ENCODE peak calls at places on chromosomes 7 and 10, in eight cellular contexts. V is foreskin fibroblast, C is heart left ventricle, P is ovary, I is IMR-90, D is GM23338, X is fibroblast of pulmonary artery, F is body of pancreas. L is an unnamed sample.

GRCh38 chr7:158740657-158741293 is 36.2 kb upstream of the NCAPG2 start:
- DNase-seq in V (peak; percentile 58), X (peak; percentile 98), I (peak; percentile 95), P (peak; percentile 77), F (no peak), C (peak; percentile 32), D (no peak), L (peak; percentile 54)

GRCh38 chr7:23715099-23715498 is 5.1 kb downstream of the STK31 start:
- DNase-seq in C (no peak), X (no peak), F (no peak), V (no peak), I (no peak), P (no peak), D (no peak), L (no peak)

GRCh38 chr10:97053285-97053684 is 132.5 kb downstream of the SLIT1 start:
- DNase-seq in F (no peak), P (no peak), X (no peak), V (no peak), D (no peak), I (no peak), C (no peak), L (no peak)

GRCh38 chr10:49184642-49185111 is 3.5 kb downstream of the TMEM273 start:
- DNase-seq in I (no peak), F (no peak), V (no peak), P (no peak), D (no peak), X (no peak), C (no peak), L (no peak)

GRCh38 chr7:106824458-106824857 is 40.6 kb upstream of the PIK3CG start:
- DNase-seq in F (no peak), P (no peak), X (no peak), V (peak; percentile 38), D (no peak), C (no peak), I (peak; percentile 54), L (no peak)

GRCh38 chr10:70367195-70367796 is 15.1 kb downstream of the LRRC20 start:
- DNase-seq in F (no peak), D (no peak), X (peak; percentile 22), C (no peak), I (peak; percentile 94), V (peak; percentile 77), P (no peak), L (no peak)

GRCh38 chr7:21767300-21767900 is 178.3 kb downstream of the CDCA7L start:
- DNase-seq in X (peak; percentile 83), I (peak; percentile 24), C (peak; percentile 15), D (peak; percentile 94), P (no peak), V (peak; percentile 51), F (peak; percentile 24), L (no peak)

GRCh38 chr10:96721207-96721572 is 876 bp upstream of the PIK3AP1 start:
- DNase-seq in I (no peak), C (no peak), P (no peak), F (no peak), V (no peak), D (peak; percentile 52), X (no peak), L (no peak)

DNA sequence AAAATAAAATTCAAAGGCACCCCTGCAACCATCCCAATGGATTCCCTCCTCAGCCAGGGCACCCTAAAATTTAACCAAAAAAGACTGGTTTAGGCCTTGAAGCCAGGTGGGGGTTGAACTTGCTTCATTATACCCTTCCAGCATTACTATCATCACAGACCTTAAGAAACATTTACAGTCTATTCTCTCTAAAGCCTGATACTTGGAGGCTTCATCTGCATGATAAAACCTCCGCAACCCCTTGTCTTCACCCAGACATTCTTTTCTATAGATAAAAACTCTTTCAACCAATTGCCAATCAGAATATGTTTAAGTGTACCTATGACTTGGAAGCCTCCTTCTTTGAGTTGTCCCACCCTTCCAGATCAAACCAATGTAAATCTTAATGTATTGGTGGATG is 17.9 kb downstream of the AVL9 start:
- DNase-seq in F (no peak), V (no peak), P (no peak), I (no peak), C (no peak), X (no peak), D (peak; percentile 63), L (no peak)
- H3K4me3 ChIP-seq in F (no peak overlapping the region), V (no peak overlapping the region), P (no peak overlapping the region), I (no peak overlapping the region), C (no peak overlapping the region), X (no peak overlapping the region), D (peak overlapping the region; percentile 8), L (no peak overlapping the region)

GRCh38 chr7:130272456-130273080 is 5.9 kb downstream of the CPA2 start:
- DNase-seq in I (no peak), D (peak; percentile 46), C (peak; percentile 23), X (no peak), F (no peak), P (no peak), V (no peak), L (no peak)

GRCh38 chr7:130273863-130274262 is 7.2 kb downstream of the CPA2 start:
- DNase-seq in C (peak; percentile 24), X (peak; percentile 86), V (peak; percentile 84), I (peak; percentile 68), D (peak; percentile 58), P (peak; percentile 41), F (no peak), L (peak; percentile 47)

GRCh38 chr7:130270947-130271790 is 4.5 kb downstream of the CPA2 start:
- DNase-seq in V (no peak), F (peak; percentile 71), P (no peak), C (no peak), X (no peak), I (no peak), D (no peak), L (no peak)

GRCh38 chr7:130274983-130275649 is 8.5 kb downstream of the CPA2 start:
- DNase-seq in I (no peak), X (no peak), D (peak; percentile 64), P (no peak), F (no peak), C (no peak), V (no peak), L (no peak)

DNA sequence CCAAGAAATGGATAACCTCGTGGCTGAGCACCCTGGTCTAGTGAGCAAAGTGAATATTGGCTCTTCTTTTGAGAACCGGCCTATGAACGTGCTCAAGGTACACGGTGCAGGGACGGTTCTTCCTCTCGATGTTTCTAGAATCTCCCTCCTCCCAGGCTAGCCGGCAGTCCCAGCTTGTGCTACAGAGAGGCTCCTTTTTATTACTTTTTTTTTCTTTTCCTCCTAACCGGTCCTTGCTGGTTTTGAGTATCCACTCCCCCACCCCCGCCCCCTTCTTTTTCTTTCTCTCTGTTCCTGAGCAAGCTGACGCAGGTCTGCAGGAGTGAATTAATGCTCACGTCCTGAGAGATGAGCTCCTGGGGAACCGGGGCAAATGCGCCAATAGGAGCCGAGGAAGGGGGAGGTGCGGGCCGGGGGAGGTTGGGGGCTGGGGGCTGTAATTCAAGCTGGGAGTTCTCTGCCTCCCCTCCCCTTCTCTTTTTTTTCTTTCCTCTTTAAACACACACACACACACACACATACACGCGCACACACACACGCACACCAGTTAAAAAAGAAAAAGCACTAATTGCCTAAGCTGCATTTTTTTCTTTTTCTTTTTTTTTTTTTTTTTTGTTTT is 6.5 kb downstream of the CPA2 start:
- DNase-seq in D (peak; percentile 94), F (no peak), X (peak; percentile 36), V (peak; percentile 37), I (peak; percentile 48), C (peak; percentile 25), P (peak; percentile 67), L (peak; percentile 56)
- H3K4me3 ChIP-seq in D (peak overlapping the region; percentile 40), F (no peak overlapping the region), X (no peak overlapping the region), V (peak overlapping the region; percentile 10), I (no peak overlapping the region), C (peak overlapping the region; percentile 16), P (peak overlapping the region; percentile 12), L (peak overlapping the region; percentile 12)

GRCh38 chr7:35420657-35421056 is 166.8 kb upstream of the TBX20 start:
- DNase-seq in I (peak; percentile 1), F (no peak), X (peak; percentile 13), P (no peak), D (no peak), C (no peak), V (peak; percentile 1), L (no peak)
- H3K4me3 ChIP-seq in I (no peak overlapping the region), F (no peak overlapping the region), X (peak overlapping the region; percentile 27), P (no peak overlapping the region), D (no peak overlapping the region), C (peak overlapping the region; percentile 10), V (no peak overlapping the region), L (no peak overlapping the region)

DNA sequence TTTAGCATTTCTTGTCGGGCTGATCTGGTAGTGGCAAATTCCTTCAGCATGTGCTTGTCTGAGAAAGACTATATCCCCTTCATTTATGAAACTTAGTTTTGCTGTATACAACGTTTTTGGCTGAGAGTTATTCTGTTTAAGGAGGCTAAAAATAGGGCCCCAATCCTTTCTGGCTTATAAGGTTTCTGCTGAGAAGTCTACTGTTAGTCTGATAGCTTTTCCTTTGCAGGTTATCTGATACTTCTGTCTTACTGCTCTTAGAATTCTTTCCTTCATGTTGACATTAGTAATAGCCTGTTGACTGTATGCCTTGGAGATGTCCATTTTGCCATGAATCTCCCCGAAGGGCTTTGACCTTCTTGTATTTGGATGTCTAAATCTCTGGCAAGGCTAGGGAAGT is 9.9 kb downstream of the CASP7 start:
- DNase-seq in F (no peak), C (no peak), X (no peak), D (no peak), V (no peak), I (no peak), P (no peak), L (no peak)
- H3K4me3 ChIP-seq in F (no peak overlapping the region), C (no peak overlapping the region), X (no peak overlapping the region), D (no peak overlapping the region), V (no peak overlapping the region), I (no peak overlapping the region), P (no peak overlapping the region), L (no peak overlapping the region)

GRCh38 chr10:104638861-104639594 is 2.1 kb upstream of the SORCS3 start:
- DNase-seq in X (no peak), I (no peak), P (no peak), V (peak; percentile 13), D (peak; percentile 89), C (no peak), F (no peak), L (no peak)

GRCh38 chr10:104642001-104642270 is 846 bp downstream of the SORCS3 start:
- DNase-seq in D (peak; percentile 50), P (no peak), I (no peak), V (peak; percentile 3), F (no peak), C (no peak), X (no peak), L (no peak)

GRCh38 chr10:104640339-104641149 is 546 bp upstream of the SORCS3 start:
- DNase-seq in C (no peak), V (peak; percentile 21), X (no peak), P (peak; percentile 37), F (no peak), D (peak; percentile 38), I (no peak), L (no peak)

GRCh38 chr10:104641150-104642000 is at the start of gene SORCS3:
- DNase-seq in D (peak; percentile 55), C (no peak), I (no peak), P (no peak), F (no peak), X (no peak), V (peak; percentile 25), L (no peak)

GRCh38 chr10:104639595-104640338 is 1.3 kb upstream of the SORCS3 start:
- DNase-seq in D (peak; percentile 72), I (no peak), F (no peak), P (no peak), C (no peak), X (no peak), V (peak; percentile 12), L (no peak)
- H3K4me3 ChIP-seq in D (peak overlapping the region; percentile 82), I (no peak overlapping the region), F (no peak overlapping the region), P (no peak overlapping the region), C (no peak overlapping the region), X (no peak overlapping the region), V (no peak overlapping the region), L (peak overlapping the region; percentile 15)

L was measured in skeletal muscle cell.